ENCODE peak calls at places on chromosomes 1 and 21, in ten cellular contexts. O is ovary; Y is WERI-Rb-1; C is hepatocyte; K is stomach; J is AG10803; M is HFF-Myc; B is cardiac muscle cell; E is effector memory CD4-positive, alpha-beta T cell; W is spleen. I is an unnamed sample.

GRCh38 chr1:11681071-11681771 is at the start of gene MAD2L2:
- DNase-seq in M (peak; percentile 71), K (peak; percentile 86), O (peak; percentile 90), B (peak; percentile 88), W (peak; percentile 97), C (peak; percentile 92), E (peak; percentile 84), Y (peak; percentile 89), J (peak; percentile 71), I (peak; percentile 74)

GRCh38 chr21:32844653-32845443 is 73.3 kb upstream of the PAXBP1 start:
- DNase-seq in J (peak; percentile 94), C (peak; percentile 19), K (no peak), O (no peak), M (no peak), E (no peak), Y (no peak), B (no peak), W (no peak), I (peak; percentile 58)

GRCh38 chr1:240237305-240237721 is 145.6 kb downstream of the FMN2 start:
- DNase-seq in K (no peak), J (peak; percentile 73), O (no peak), C (no peak), Y (no peak), B (peak; percentile 69), E (no peak), M (peak; percentile 54), W (no peak), I (peak; percentile 16)

GRCh38 chr1:173400387-173400995 is 76.6 kb upstream of the PRDX6 start:
- DNase-seq in B (no peak), C (no peak), O (no peak), K (no peak), J (no peak), E (no peak), W (no peak), Y (no peak), M (no peak), I (no peak)

GRCh38 chr1:48917070-48917454 is 140.4 kb upstream of the BEND5 start:
- DNase-seq in M (no peak), B (no peak), C (no peak), E (no peak), J (no peak), O (no peak), Y (no peak), K (no peak), W (no peak), I (no peak)

GRCh38 chr1:114152211-114153050 is 1.2 kb downstream of the SYT6 start:
- DNase-seq in K (peak; percentile 37), J (peak; percentile 34), E (no peak), M (no peak), B (peak; percentile 73), W (peak; percentile 77), C (peak; percentile 79), Y (peak; percentile 50), O (peak; percentile 65), I (peak; percentile 37)

GRCh38 chr1:165895451-165895871 is 68.0 kb downstream of the UCK2 start:
- DNase-seq in K (no peak), M (no peak), Y (no peak), C (no peak), E (no peak), B (no peak), J (peak; percentile 78), O (no peak), W (no peak), I (peak; percentile 43)

GRCh38 chr1:33966346-33967141 is 102.7 kb downstream of the HMGB4 start:
- DNase-seq in E (no peak), B (no peak), M (no peak), O (no peak), J (peak; percentile 74), K (no peak), Y (no peak), W (no peak), C (no peak), I (no peak)

GRCh38 chr1:236687273-236687672 is 974 bp downstream of the ACTN2 start:
- DNase-seq in W (no peak), J (no peak), E (no peak), B (peak; percentile 75), K (no peak), M (no peak), O (no peak), C (no peak), Y (no peak), I (no peak)
- H3K4me3 ChIP-seq in W (no peak overlapping the region), J (no peak overlapping the region), E (peak overlapping the region; percentile 49), B (peak overlapping the region; percentile 69), K (peak overlapping the region; percentile 58), M (peak overlapping the region; percentile 31), O (no peak overlapping the region), C (no peak overlapping the region), Y (no peak overlapping the region), I (no peak overlapping the region)

DNA sequence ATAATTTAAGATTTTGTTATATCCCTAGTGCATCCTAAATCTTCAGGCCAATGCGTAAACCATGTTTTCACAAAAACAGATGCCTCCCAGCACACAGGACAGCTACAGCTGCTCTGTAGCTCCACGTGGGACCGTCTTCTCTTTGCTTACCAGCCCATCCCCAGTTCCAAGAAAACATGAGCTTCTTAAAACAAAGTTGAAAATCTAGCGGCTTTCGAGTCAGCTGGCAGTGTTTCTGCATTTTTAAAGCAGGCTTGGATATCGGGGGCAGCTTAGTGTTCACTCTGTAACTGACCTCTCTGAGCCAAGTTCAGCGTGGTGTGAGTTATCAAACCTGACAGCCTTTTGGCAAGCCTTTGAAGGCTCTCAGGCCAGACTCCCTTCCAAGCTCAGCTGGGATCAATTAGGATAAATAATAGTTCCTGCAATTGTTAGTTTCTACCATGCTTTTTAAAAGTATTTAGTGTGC is 881.5 kb downstream of the LTN1 start:
- DNase-seq in O (peak; percentile 82), E (no peak), M (peak; percentile 97), W (no peak), J (peak; percentile 98), B (peak; percentile 62), C (peak; percentile 76), K (no peak), Y (no peak), I (peak; percentile 95)
- H3K4me3 ChIP-seq in O (no peak overlapping the region), E (no peak overlapping the region), M (peak overlapping the region; percentile 12), W (no peak overlapping the region), J (peak overlapping the region; percentile 17), B (no peak overlapping the region), C (no peak overlapping the region), K (no peak overlapping the region), Y (no peak overlapping the region), I (peak overlapping the region; percentile 19)

DNA sequence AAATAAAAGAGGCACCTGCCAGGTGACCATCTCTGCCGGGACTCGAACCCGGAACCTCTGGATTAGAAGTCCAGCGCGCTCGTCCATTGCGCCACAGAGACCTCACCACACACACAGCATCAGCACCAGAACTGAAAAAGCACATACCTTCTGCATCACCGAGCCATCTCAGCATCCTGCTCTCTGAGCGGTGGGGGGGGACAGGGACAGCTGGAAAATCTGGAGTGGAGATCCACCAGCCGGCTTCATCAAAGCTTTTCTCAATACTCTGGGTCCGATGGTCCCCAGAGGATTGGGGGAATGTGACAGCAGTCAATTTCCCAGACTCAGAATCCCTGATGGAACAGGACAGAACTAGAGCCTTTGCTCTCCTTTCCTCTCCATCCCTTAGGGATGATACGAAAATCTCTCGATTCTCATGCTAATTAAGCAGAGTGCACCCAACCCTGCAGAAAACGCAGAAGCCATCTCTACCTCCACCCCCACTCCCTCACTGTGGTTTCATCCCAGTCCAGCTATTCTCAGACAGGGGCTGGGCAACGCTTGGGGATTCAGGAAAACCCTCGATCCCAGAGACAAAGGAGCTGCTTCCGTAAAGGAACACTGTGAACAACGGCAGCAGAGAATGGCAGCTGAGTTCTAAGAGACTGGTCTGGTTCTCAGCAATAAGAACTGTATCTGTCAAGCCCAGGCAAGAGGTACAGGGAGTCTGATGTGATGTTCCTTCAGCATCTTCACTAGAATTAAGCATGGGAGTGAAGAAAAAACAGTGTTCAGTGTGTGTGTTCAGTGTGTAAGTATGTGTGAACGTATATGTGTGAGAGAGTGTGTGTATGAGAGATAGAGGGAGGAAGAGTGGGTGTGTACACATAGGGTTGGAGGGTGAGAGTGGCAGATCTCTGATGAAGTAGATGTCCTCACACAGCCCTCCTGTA is 29.6 kb upstream of the CADM3 start:
- DNase-seq in B (no peak), W (no peak), C (no peak), K (no peak), J (peak; percentile 37), O (no peak), Y (no peak), M (no peak), E (no peak), I (peak; percentile 47)
- H3K4me3 ChIP-seq in B (no peak overlapping the region), W (no peak overlapping the region), C (no peak overlapping the region), K (no peak overlapping the region), J (peak overlapping the region; percentile 8), O (no peak overlapping the region), Y (no peak overlapping the region), M (no peak overlapping the region), E (no peak overlapping the region), I (peak overlapping the region; percentile 12)

GRCh38 chr1:6466023-6466422 is at the start of gene TNFRSF25:
- DNase-seq in C (no peak), M (no peak), E (peak; percentile 62), O (no peak), B (no peak), J (no peak), Y (no peak), W (no peak), K (no peak), I (no peak)
- H3K4me3 ChIP-seq in C (no peak within 1 kb of the TSS), M (no peak within 1 kb of the TSS), E (peak within 1 kb of the TSS; percentile 88), O (no peak within 1 kb of the TSS), B (no peak within 1 kb of the TSS), J (no peak within 1 kb of the TSS), Y (no peak within 1 kb of the TSS), W (peak within 1 kb of the TSS; percentile 39), K (peak within 1 kb of the TSS; percentile 20), I (no peak within 1 kb of the TSS)

DNA sequence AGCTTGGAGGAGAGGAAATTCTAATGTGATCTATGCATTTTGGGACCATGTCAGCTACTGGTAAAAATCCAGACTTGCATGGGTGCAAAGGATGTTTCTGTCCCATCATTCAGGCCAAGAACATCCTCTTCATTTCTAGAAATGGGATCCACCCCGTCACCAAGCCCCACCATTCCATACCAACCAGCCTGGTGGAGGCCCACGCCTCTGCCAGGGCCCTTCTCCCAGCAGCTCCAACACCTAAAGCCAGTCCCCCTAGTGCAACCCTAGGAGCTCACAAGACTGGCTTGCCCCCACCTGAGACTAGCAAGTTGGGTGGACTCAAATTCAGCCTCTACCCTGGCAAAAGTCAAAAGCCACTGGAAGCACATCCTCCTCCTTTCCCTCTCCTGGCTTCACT is 1.9 kb downstream of the ARHGEF11 start:
- DNase-seq in C (no peak), K (no peak), O (no peak), J (no peak), Y (no peak), E (no peak), B (no peak), W (no peak), M (no peak), I (no peak)
- H3K4me3 ChIP-seq in C (peak overlapping the region; percentile 60), K (peak overlapping the region; percentile 76), O (no peak overlapping the region), J (peak overlapping the region; percentile 69), Y (peak overlapping the region; percentile 87), E (no peak overlapping the region), B (peak overlapping the region; percentile 86), W (peak overlapping the region; percentile 71), M (peak overlapping the region; percentile 64), I (peak overlapping the region; percentile 87)